ENCODE peak calls at places on chromosomes 4 and X, in five cellular contexts. W is fibroblast of lung; T is CD8-positive, alpha-beta T cell; L is adipocyte; E is lower lobe of right lung. G is an unnamed sample.

GRCh38 chrX:356385-357034 is 30.2 kb downstream of the PPP2R3B start:
- DNase-seq in W (no peak), T (no peak), L (peak; percentile 43), E (peak; percentile 32), G (no peak)

GRCh38 chr4:49000806-49001205 is 14.7 kb downstream of the CWH43 start:
- DNase-seq in W (no peak), T (no peak), L (no peak), E (no peak), G (no peak)

GRCh38 chr4:140152015-140152703 is 1.8 kb downstream of the MAML3 start:
- DNase-seq in W (no peak), T (peak; percentile 76), L (peak; percentile 78), E (peak; percentile 85), G (peak; percentile 51)

GRCh38 chrX:113133316-113133715 is 292.7 kb upstream of the AMOT start:
- DNase-seq in W (no peak), T (no peak), L (no peak), E (no peak), G (no peak)

GRCh38 chrX:63511361-63511760 is 160.2 kb upstream of the SPIN4 start:
- DNase-seq in W (no peak), T (no peak), L (no peak), E (no peak), G (no peak)

GRCh38 chr4:145954924-145955339 is 16.3 kb upstream of the ZNF827 start:
- DNase-seq in W (peak; percentile 78), T (no peak), L (peak; percentile 48), E (no peak), G (no peak)

GRCh38 chrX:58025979-58026378 is 115.7 kb upstream of the ZXDA start:
- DNase-seq in W (peak; percentile 1), T (peak; percentile 2), L (peak; percentile 34), E (no peak), G (peak; percentile 52)

GRCh38 chr4:25450491-25450901 is 73.4 kb downstream of the ANAPC4 start:
- DNase-seq in W (no peak), T (no peak), L (no peak), E (no peak), G (no peak)

GRCh38 chrX:52852110-52852872 is 15.6 kb downstream of the XAGE3 start:
- DNase-seq in W (peak; percentile 8), T (no peak), L (peak; percentile 10), E (no peak), G (no peak)

GRCh38 chr4:9785926-9786325 is 4.5 kb downstream of the DRD5 start:
- DNase-seq in W (no peak), T (no peak), L (no peak), E (no peak), G (no peak)

GRCh38 chrX:53831662-53832635 is 145.4 kb upstream of the HUWE1 start:
- DNase-seq in W (peak; percentile 21), T (peak; percentile 9), L (peak; percentile 51), E (no peak), G (peak; percentile 51)

GRCh38 chr4:109278594-109279031 is 23.8 kb downstream of the COL25A1 start:
- DNase-seq in W (no peak), T (no peak), L (no peak), E (no peak), G (no peak)

GRCh38 chrX:150897371-150898319 is 823 bp downstream of the CD99L2 start:
- DNase-seq in W (peak; percentile 31), T (peak; percentile 8), L (peak; percentile 34), E (peak; percentile 54), G (peak; percentile 38)

GRCh38 chrX:75603833-75604232 is 81.0 kb upstream of the ZDHHC15 start:
- DNase-seq in W (peak; percentile 18), T (no peak), L (peak; percentile 60), E (no peak), G (no peak)

GRCh38 chr4:6673660-6674499 is 19.8 kb upstream of the S100P start:
- DNase-seq in W (peak; percentile 97), T (peak; percentile 91), L (peak; percentile 97), E (peak; percentile 97), G (peak; percentile 89)

GRCh38 chr4:67922697-67923096 is 38.9 kb upstream of the TMPRSS11D start:
- DNase-seq in W (no peak), T (no peak), L (peak; percentile 55), E (no peak), G (no peak)

GRCh38 chr4:76562851-76563803 is 128.1 kb downstream of the SHROOM3 start:
- DNase-seq in W (peak; percentile 27), T (no peak), L (no peak), E (no peak), G (no peak)

GRCh38 chr4:61739899-61740298 is 539.8 kb downstream of the ADGRL3 start:
- DNase-seq in W (no peak), T (no peak), L (no peak), E (no peak), G (no peak)

GRCh38 chrX:12567857-12568256 is 223.4 kb upstream of the PRPS2 start:
- DNase-seq in W (peak; percentile 18), T (no peak), L (peak; percentile 46), E (no peak), G (no peak)

GRCh38 chrX:130100180-130100579 is 10.1 kb downstream of the ELF4 start:
- DNase-seq in W (peak; percentile 63), T (no peak), L (peak; percentile 78), E (no peak), G (no peak)

GRCh38 chr4:31660916-31661315 is 940.7 kb downstream of the PCDH7 start:
- DNase-seq in W (no peak), T (no peak), L (no peak), E (no peak), G (no peak)

GRCh38 chr4:51842167-51842553 is 793 bp upstream of the DCUN1D4 start:
- DNase-seq in W (peak; percentile 42), T (no peak), L (peak; percentile 65), E (no peak), G (peak; percentile 19)

GRCh38 chrX:125895518-125895917 is 270.6 kb downstream of the DCAF12L2 start:
- DNase-seq in W (no peak), T (no peak), L (no peak), E (no peak), G (no peak)

GRCh38 chr4:72900952-72901351 is 168.6 kb downstream of the COX18 start:
- DNase-seq in W (no peak), T (no peak), L (peak; percentile 33), E (no peak), G (no peak)

GRCh38 chr4:14184767-14185166 is 557.2 kb upstream of the BOD1L1 start:
- DNase-seq in W (no peak), T (no peak), L (no peak), E (no peak), G (no peak)
- H3K4me1 ChIP-seq in W (no peaks in the 10 kb centered on the region), T (no peaks in the 10 kb centered on the region), L (peaks cover 7% of the 10 kb centered on the region), E (no peaks in the 10 kb centered on the region), G (no peaks in the 10 kb centered on the region)

GRCh38 chrX:1419545-1420355 is 27.8 kb upstream of the SLC25A6 start:
- DNase-seq in W (no peak), T (no peak), L (no peak), E (peak; percentile 34), G (no peak)

GRCh38 chrX:1417921-1418875 is 26.3 kb upstream of the SLC25A6 start:
- DNase-seq in W (no peak), T (no peak), L (no peak), E (peak; percentile 33), G (no peak)

GRCh38 chrX:1416965-1417760 is 25.2 kb upstream of the SLC25A6 start:
- DNase-seq in W (no peak), T (no peak), L (no peak), E (peak; percentile 12), G (no peak)

GRCh38 chrX:1418901-1419544 is 27.1 kb upstream of the SLC25A6 start:
- DNase-seq in W (no peak), T (no peak), L (no peak), E (peak; percentile 45), G (no peak)

GRCh38 chrX:1416327-1416784 is 24.4 kb upstream of the SLC25A6 start:
- DNase-seq in W (no peak), T (no peak), L (no peak), E (no peak), G (no peak)
- H3K36me3 ChIP-seq in W (peaks cover 20% of the 10 kb centered on the region), T (peaks cover 5% of the 10 kb centered on the region), L (peaks cover 55% of the 10 kb centered on the region), E (peaks cover 53% of the 10 kb centered on the region), G (peaks cover 51% of the 10 kb centered on the region)

GRCh38 chrX:107674480-107675364 is 46.4 kb downstream of the PRPS1 start:
- DNase-seq in W (peak; percentile 96), T (peak; percentile 16), L (peak; percentile 74), E (peak; percentile 69), G (peak; percentile 50)

GRCh38 chrX:107675365-107675654 is 47.0 kb downstream of the PRPS1 start:
- DNase-seq in W (no peak), T (no peak), L (no peak), E (no peak), G (no peak)

GRCh38 chrX:107673933-107674479 is 45.7 kb downstream of the PRPS1 start:
- DNase-seq in W (peak; percentile 94), T (peak; percentile 81), L (peak; percentile 88), E (peak; percentile 93), G (peak; percentile 77)

GRCh38 chrX:107672955-107673378 is 44.7 kb downstream of the PRPS1 start:
- DNase-seq in W (peak; percentile 83), T (peak; percentile 64), L (peak; percentile 75), E (peak; percentile 86), G (peak; percentile 91)

DNA sequence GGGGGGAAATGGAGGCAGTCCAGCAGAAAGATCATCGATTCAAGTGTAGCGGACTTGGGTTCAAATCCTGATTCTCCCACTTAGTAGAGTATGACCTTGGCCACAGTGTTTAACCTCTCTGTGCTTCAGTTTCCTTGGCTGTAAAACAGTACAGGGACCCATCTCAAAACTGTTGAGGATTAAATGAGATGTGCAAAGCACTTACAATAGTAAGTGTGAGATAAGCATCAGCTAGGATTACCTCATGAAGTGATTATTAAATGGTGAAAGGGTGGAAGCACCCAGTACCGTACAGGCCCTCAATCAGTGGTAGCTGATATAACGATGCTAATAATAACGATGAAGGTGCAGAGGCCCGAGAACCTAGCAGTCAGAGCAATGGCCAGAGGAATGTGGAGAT is 45.1 kb downstream of the PRPS1 start:
- DNase-seq in W (no peak), T (no peak), L (no peak), E (no peak), G (no peak)
- H3K4me3 ChIP-seq in W (no peak overlapping the region), T (peak overlapping the region; percentile 13), L (peak overlapping the region; percentile 29), E (no peak overlapping the region), G (no peak overlapping the region)

GRCh38 chr4:3487861-3488260 is 24.8 kb downstream of the DOK7 start:
- DNase-seq in W (no peak), T (no peak), L (no peak), E (no peak), G (no peak)

GRCh38 chr4:3488791-3489190 is 25.7 kb downstream of the DOK7 start:
- DNase-seq in W (no peak), T (no peak), L (no peak), E (no peak), G (no peak)

GRCh38 chr4:3491681-3492405 is 28.7 kb downstream of the DOK7 start:
- DNase-seq in W (peak; percentile 30), T (no peak), L (peak; percentile 48), E (no peak), G (no peak)

GRCh38 chr4:3486556-3487270 is 23.6 kb downstream of the DOK7 start:
- DNase-seq in W (no peak), T (no peak), L (no peak), E (no peak), G (no peak)

DNA sequence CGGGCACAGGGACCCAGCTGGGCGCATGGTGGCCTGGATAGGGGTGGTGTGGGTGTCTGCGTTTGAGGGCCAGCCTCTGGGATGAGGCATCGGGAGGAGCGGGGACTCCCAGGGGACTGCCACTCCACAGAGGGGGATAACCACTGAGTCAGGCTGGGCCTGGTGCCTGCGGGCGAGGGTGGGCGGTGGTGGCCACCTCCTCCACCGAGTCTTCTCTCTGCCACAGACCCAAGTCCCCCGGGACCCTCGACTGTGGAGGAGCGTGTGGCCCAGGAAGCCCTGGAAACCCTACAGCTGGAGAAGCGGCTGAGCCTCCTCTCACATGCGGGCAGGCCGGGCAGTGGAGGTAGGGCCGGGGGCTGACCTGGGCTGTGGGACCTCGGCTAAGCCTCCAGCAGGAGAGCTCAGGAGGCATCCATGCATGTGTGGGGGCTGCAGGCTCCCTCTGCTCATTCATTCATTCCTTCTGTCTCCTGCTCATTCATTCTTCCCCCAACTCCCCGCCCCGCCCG is 26.4 kb downstream of the DOK7 start:
- DNase-seq in W (no peak), T (no peak), L (no peak), E (no peak), G (peak; percentile 40)
- H3K4me1 ChIP-seq in W (no peaks in the 10 kb centered on the region), T (peaks cover 11% of the 10 kb centered on the region), L (no peaks in the 10 kb centered on the region), E (peaks cover 11% of the 10 kb centered on the region), G (no peaks in the 10 kb centered on the region)

G was measured in HAP-1.